ENCODE peak calls at places on chromosome 6, in ten cellular contexts. B, Z, N, P, I, V, H, L, O and U are unnamed samples.

GRCh38 chr6:30837870-30838269 is 46.4 kb upstream of the DDR1 start:
- DNase-seq in B (no peak), O (no peak), I (peak), Z (no peak), L (no peak), V (no peak), H (no peak), N (no peak), P (no peak), U (no peak)

GRCh38 chr6:158358450-158359077 is 46.3 kb downstream of the TULP4 start:
- DNase-seq in L (no peak), P (no peak), Z (no peak), I (no peak), H (no peak), O (no peak), B (no peak), N (no peak), V (no peak), U (peak)

GRCh38 chr6:52362443-52363221 is 681 bp downstream of the PAQR8 start:
- DNase-seq in Z (no peak), B (peak), P (no peak), N (no peak), V (peak), I (peak), L (no peak), H (peak), O (no peak), U (peak)

GRCh38 chr6:148518371-148519156 is 175.9 kb downstream of the SASH1 start:
- DNase-seq in H (no peak), L (no peak), Z (no peak), V (no peak), I (no peak), O (no peak), N (no peak), B (no peak), P (no peak), U (no peak)

GRCh38 chr6:1678201-1678600 is 68.5 kb downstream of the FOXC1 start:
- DNase-seq in L (no peak), I (peak), N (no peak), H (no peak), V (no peak), O (no peak), P (no peak), B (no peak), Z (no peak), U (no peak)

GRCh38 chr6:60679175-60679574 is 1606.8 kb downstream of the KHDRBS2 start:
- DNase-seq in L (no peak), Z (no peak), H (no peak), B (no peak), I (no peak), V (no peak), O (no peak), P (no peak), N (no peak), U (no peak)

GRCh38 chr6:21595951-21596378 is 2.4 kb downstream of the SOX4 start:
- DNase-seq in B (no peak), Z (no peak), N (no peak), H (no peak), I (no peak), P (no peak), V (no peak), L (no peak), O (no peak), U (peak)

GRCh38 chr6:63452117-63452516 is 120.2 kb upstream of the LOC128125822 start:
- DNase-seq in O (peak), L (no peak), P (no peak), H (no peak), B (no peak), Z (peak), N (no peak), V (no peak), I (no peak), U (no peak)

GRCh38 chr6:151089916-151090443 is 149.8 kb upstream of the AKAP12 start:
- DNase-seq in Z (no peak), P (no peak), L (no peak), B (no peak), O (no peak), H (no peak), V (peak), N (no peak), I (no peak), U (no peak)

GRCh38 chr6:12962995-12963394 is 246.4 kb downstream of the PHACTR1 start:
- DNase-seq in V (no peak), I (peak), H (no peak), P (no peak), N (no peak), B (no peak), L (no peak), O (no peak), Z (peak), U (no peak)

GRCh38 chr6:158388727-158389126 is 76.5 kb downstream of the TULP4 start:
- DNase-seq in N (no peak), L (no peak), Z (no peak), H (no peak), B (no peak), V (no peak), P (no peak), I (no peak), O (no peak), U (no peak)

GRCh38 chr6:22326500-22326899 is 29.7 kb upstream of the PRL start:
- DNase-seq in H (no peak), L (no peak), Z (no peak), V (no peak), N (no peak), I (no peak), P (no peak), O (no peak), B (no peak), U (peak)

GRCh38 chr6:2448826-2449571 is 203.6 kb upstream of the GMDS start:
- DNase-seq in H (peak), N (peak), O (peak), B (peak), L (no peak), I (peak), V (peak), Z (peak), P (no peak), U (peak)

GRCh38 chr6:50724381-50725124 is 11.2 kb downstream of the TFAP2D start:
- DNase-seq in V (peak), O (no peak), L (no peak), Z (no peak), I (no peak), H (no peak), N (no peak), B (no peak), P (no peak), U (peak)

GRCh38 chr6:110323004-110323657 is 35.0 kb downstream of the METTL24 start:
- DNase-seq in V (no peak), L (no peak), N (no peak), Z (no peak), H (no peak), B (no peak), P (no peak), I (no peak), O (no peak), U (no peak)

GRCh38 chr6:127547215-127547614 is 28.1 kb upstream of the MTCL3 start:
- DNase-seq in V (peak), B (no peak), O (no peak), P (no peak), I (no peak), L (no peak), N (no peak), Z (peak), H (no peak), U (no peak)

GRCh38 chr6:40563111-40563510 is 24.1 kb downstream of the LRFN2 start:
- DNase-seq in H (no peak), P (no peak), N (no peak), I (no peak), B (no peak), O (no peak), L (no peak), Z (no peak), V (peak), U (no peak)

GRCh38 chr6:30883743-30884520 is at the start of gene DDR1:
- DNase-seq in L (no peak), P (no peak), H (peak), Z (peak), I (no peak), N (no peak), V (peak), O (peak), B (peak), U (peak)

GRCh38 chr6:1525364-1526038 is 84.2 kb upstream of the FOXC1 start:
- DNase-seq in I (no peak), P (no peak), B (no peak), H (no peak), O (no peak), Z (no peak), V (no peak), N (no peak), L (no peak), U (no peak)

GRCh38 chr6:133953634-133954415 is 801 bp downstream of the TBPL1 start:
- DNase-seq in O (no peak), P (no peak), H (no peak), I (no peak), V (no peak), Z (peak), B (no peak), L (no peak), N (no peak), U (peak)

GRCh38 chr6:156905801-156906200 is 128.6 kb downstream of the ARID1B start:
- DNase-seq in N (no peak), O (no peak), L (no peak), I (no peak), B (no peak), H (no peak), V (no peak), P (no peak), Z (no peak), U (no peak)

GRCh38 chr6:42978793-42979522 is at the start of gene PEX6:
- DNase-seq in B (peak), P (peak), O (peak), Z (peak), N (peak), I (peak), H (peak), L (peak), V (peak), U (peak)

GRCh38 chr6:110897433-110897832 is 22.8 kb downstream of the AMD1 start:
- DNase-seq in P (no peak), I (no peak), L (no peak), V (no peak), Z (peak), H (no peak), B (no peak), N (no peak), O (no peak), U (no peak)

GRCh38 chr6:107740496-107741190 is 83.5 kb downstream of the SCML4 start:
- DNase-seq in Z (no peak), B (no peak), O (no peak), P (no peak), I (no peak), H (no peak), N (no peak), L (no peak), V (no peak), U (no peak)

GRCh38 chr6:111173946-111174345 is 86.6 kb downstream of the SLC16A10 start:
- DNase-seq in N (no peak), Z (no peak), P (no peak), H (no peak), I (peak), O (no peak), V (no peak), B (no peak), L (no peak), U (no peak)

GRCh38 chr6:123925360-123925759 is 121.7 kb downstream of the NKAIN2 start:
- DNase-seq in I (peak), B (no peak), N (no peak), V (no peak), Z (peak), L (no peak), O (no peak), P (peak), H (no peak), U (no peak)

GRCh38 chr6:35706468-35706867 is 17.8 kb upstream of the FKBP5 start:
- DNase-seq in B (no peak), V (no peak), L (no peak), N (no peak), Z (peak), P (no peak), H (no peak), I (no peak), O (no peak), U (no peak)

GRCh38 chr6:142537612-142538478 is 236.0 kb downstream of the ADGRG6 start:
- DNase-seq in P (no peak), V (peak), N (peak), O (peak), B (no peak), I (peak), H (peak), Z (peak), L (peak), U (no peak)

GRCh38 chr6:168828800-168829199 is 387.8 kb downstream of the SMOC2 start:
- DNase-seq in H (no peak), O (no peak), L (no peak), N (no peak), I (no peak), B (no peak), V (no peak), P (no peak), Z (no peak), U (no peak)

GRCh38 chr6:107763959-107764358 is 60.2 kb downstream of the SCML4 start:
- DNase-seq in O (no peak), N (no peak), L (no peak), I (no peak), H (no peak), Z (no peak), V (no peak), P (no peak), B (no peak), U (no peak)

GRCh38 chr6:40999498-41000070 is 39.4 kb downstream of the UNC5CL start:
- DNase-seq in L (peak), B (peak), I (peak), P (peak), H (peak), N (peak), V (peak), Z (peak), O (peak), U (peak)

GRCh38 chr6:3585320-3585935 is 128.6 kb upstream of the SLC22A23 start:
- DNase-seq in B (no peak), H (no peak), L (no peak), N (no peak), P (no peak), I (peak), O (no peak), V (no peak), Z (no peak), U (no peak)

GRCh38 chr6:89927788-89928565 is 33.7 kb downstream of the GJA10 start:
- DNase-seq in H (no peak), I (peak), L (no peak), B (no peak), N (no peak), O (no peak), Z (peak), P (no peak), V (no peak), U (no peak)

GRCh38 chr6:150293423-150294280 is 75.2 kb upstream of the IYD start:
- DNase-seq in L (no peak), O (no peak), P (no peak), Z (peak), I (peak), H (peak), V (no peak), B (no peak), N (peak), U (no peak)

GRCh38 chr6:136090929-136091328 is 159.2 kb downstream of the MTFR2 start:
- DNase-seq in I (no peak), V (no peak), B (no peak), P (no peak), L (no peak), H (no peak), N (no peak), O (peak), Z (no peak), U (no peak)

GRCh38 chr6:161415302-161415855 is 141.5 kb upstream of the AGPAT4 start:
- DNase-seq in N (no peak), I (no peak), H (no peak), P (no peak), L (no peak), O (no peak), V (no peak), B (no peak), Z (no peak), U (no peak)

GRCh38 chr6:131293472-131293911 is 158.2 kb downstream of the AKAP7 start:
- DNase-seq in Z (no peak), P (no peak), N (no peak), O (peak), I (no peak), H (no peak), L (no peak), V (no peak), B (no peak), U (no peak)

GRCh38 chr6:81233990-81234389 is 518.5 kb downstream of the TENT5A start:
- DNase-seq in N (no peak), O (no peak), H (no peak), I (no peak), P (no peak), Z (no peak), B (no peak), L (no peak), V (no peak), U (peak)

GRCh38 chr6:156699017-156699421 is 78.2 kb upstream of the ARID1B start:
- DNase-seq in N (no peak), Z (peak), L (no peak), V (no peak), I (peak), P (peak), O (no peak), H (no peak), B (peak), U (no peak)

GRCh38 chr6:112300888-112301287 is 46.2 kb upstream of the RFPL4B start:
- DNase-seq in L (no peak), N (no peak), I (no peak), B (no peak), V (no peak), H (no peak), P (no peak), Z (no peak), O (no peak), U (no peak)

GRCh38 chr6:112296694-112297093 is 42.3 kb upstream of the LAMA4 start:
- DNase-seq in Z (no peak), P (no peak), H (no peak), L (no peak), I (no peak), N (no peak), O (no peak), B (no peak), V (no peak), U (no peak)

GRCh38 chr6:112298816-112299281 is 44.5 kb upstream of the LAMA4 start:
- DNase-seq in V (no peak), H (no peak), P (no peak), I (peak), O (no peak), N (peak), L (no peak), B (peak), Z (no peak), U (no peak)

GRCh38 chr6:112298021-112298745 is 43.8 kb upstream of the LAMA4 start:
- DNase-seq in L (no peak), H (no peak), Z (no peak), N (no peak), V (no peak), O (no peak), P (no peak), I (peak), B (peak), U (no peak)

GRCh38 chr6:112296122-112296521 is 41.8 kb upstream of the LAMA4 start:
- DNase-seq in P (no peak), V (peak), B (peak), I (peak), Z (peak), H (peak), N (peak), L (no peak), O (peak), U (no peak)
- TF ChIP-seq MAX in P (no peak), V (no peak), B (no peak), I (no peak), Z (no peak), H (no peak), N (no peak), L (no peak), O (no peak), U (no peak)

GRCh38 chr6:125509477-125509876 is 207.7 kb upstream of the HDDC2 start:
- DNase-seq in I (no peak), Z (no peak), V (no peak), P (no peak), L (no peak), N (no peak), B (no peak), O (no peak), H (no peak), U (no peak)

GRCh38 chr6:125510405-125510804 is 208.6 kb upstream of the HDDC2 start:
- DNase-seq in N (no peak), P (no peak), Z (no peak), B (no peak), V (no peak), I (no peak), O (no peak), L (no peak), H (no peak), U (no peak)

GRCh38 chr6:125511809-125512341 is 210.1 kb upstream of the HDDC2 start:
- DNase-seq in P (no peak), Z (no peak), L (no peak), N (no peak), V (no peak), I (peak), B (no peak), O (peak), H (no peak), U (no peak)

GRCh38 chr6:125508793-125509192 is 207.0 kb upstream of the HDDC2 start:
- DNase-seq in I (no peak), H (no peak), B (no peak), P (no peak), O (no peak), Z (no peak), L (no peak), V (no peak), N (no peak), U (no peak)

DNA sequence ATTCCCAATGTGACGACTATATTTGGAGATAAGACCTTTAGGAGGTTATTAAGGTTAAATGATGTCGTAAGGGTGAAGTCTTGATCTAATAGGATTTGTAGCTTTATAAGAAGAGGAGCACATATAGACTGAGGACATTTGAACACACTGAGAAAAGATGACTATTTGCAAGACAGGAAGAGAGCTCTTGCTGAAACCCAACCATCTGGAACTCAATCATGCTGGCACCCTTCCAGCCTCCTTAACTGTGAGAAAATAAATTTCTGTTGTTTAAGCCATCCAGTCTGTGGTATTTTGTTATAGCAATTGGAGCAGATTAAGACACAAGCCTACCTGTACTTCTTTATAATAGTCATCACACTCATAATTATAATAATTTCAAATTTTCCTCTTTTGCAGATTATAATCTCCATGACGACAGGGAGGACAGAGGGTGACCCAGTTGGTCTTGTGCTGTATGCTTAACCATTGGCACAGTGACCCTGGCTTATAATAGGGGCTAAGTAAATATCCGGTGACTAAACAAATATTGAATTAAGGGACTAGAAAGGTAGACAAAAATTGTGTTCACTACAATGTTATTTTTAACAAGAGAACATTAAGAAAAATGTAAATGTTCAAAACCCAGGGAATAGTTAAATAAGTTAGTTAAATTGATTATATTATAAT is 206.4 kb upstream of the HDDC2 start:
- DNase-seq in B (no peak), O (peak), P (no peak), L (no peak), N (no peak), Z (no peak), V (no peak), H (no peak), I (peak), U (no peak)
- TF ChIP-seq MAX in B (no peak), O (no peak), P (no peak), L (no peak), N (no peak), Z (no peak), V (no peak), H (no peak), I (no peak), U (no peak)

GRCh38 chr6:153076431-153076830 is 54.7 kb downstream of the RGS17 start:
- DNase-seq in I (no peak), O (no peak), L (no peak), N (no peak), H (no peak), V (no peak), P (no peak), Z (no peak), B (no peak), U (no peak)

GRCh38 chr6:153069897-153070296 is 61.2 kb downstream of the RGS17 start:
- DNase-seq in I (no peak), N (no peak), H (no peak), O (no peak), P (no peak), Z (no peak), L (no peak), B (no peak), V (no peak), U (no peak)

GRCh38 chr6:153070756-153071155 is 60.3 kb downstream of the RGS17 start:
- DNase-seq in B (no peak), L (no peak), I (no peak), N (no peak), Z (no peak), P (no peak), V (no peak), O (no peak), H (no peak), U (no peak)

GRCh38 chr6:153074761-153075160 is 56.3 kb downstream of the RGS17 start:
- DNase-seq in B (no peak), H (no peak), O (no peak), I (no peak), P (no peak), V (no peak), N (no peak), L (no peak), Z (no peak), U (no peak)
- TF ChIP-seq MAX in B (no peak), H (no peak), O (no peak), I (no peak), P (no peak), V (no peak), N (no peak), L (no peak), Z (no peak), U (no peak)

GRCh38 chr6:165850434-165851019 is 187.5 kb upstream of the PDE10A start:
- DNase-seq in Z (peak), O (peak), P (no peak), I (peak), B (peak), V (peak), H (peak), L (no peak), N (peak), U (peak)
- TF ChIP-seq MAX in Z (no peak), O (no peak), P (no peak), I (no peak), B (no peak), V (no peak), H (no peak), L (no peak), N (no peak), U (no peak)